ENCODE peak calls at places on chromosome 11, in five cellular contexts. N is activated effector memory CD4-positive, alpha-beta T cell treated with anti-CD3 and anti-CD28 coated beads, Interleukin-2, amount 50 U/mL, for 16 hours; A is KBM-7; G is T-helper 1 cell; Q is ELR. X is an unnamed sample.
A peak's percentile ranks its signal among the peaks of the same experiment; 100 is the strongest.

GRCh38 chr11:86990520-86990919 is 35.3 kb upstream of the FZD4 start:
- DNase-seq in N (no peak), G (no peak), Q (peak; percentile 66), A (no peak), X (no peak)

GRCh38 chr11:134637091-134638015 is 225.3 kb upstream of the B3GAT1 start:
- DNase-seq in G (no peak), A (no peak), Q (no peak), N (no peak), X (peak; percentile 17)

GRCh38 chr11:17207317-17208256 is at the start of gene PIK3C2A:
- DNase-seq in N (peak; percentile 98), Q (peak; percentile 96), G (peak; percentile 93), A (peak; percentile 93), X (peak; percentile 99)

GRCh38 chr11:61499816-61500491 is 8.6 kb upstream of the LRRC10B start:
- DNase-seq in G (no peak), N (no peak), Q (no peak), A (no peak), X (no peak)

GRCh38 chr11:10394229-10395100 is 60.6 kb upstream of the AMPD3 start:
- DNase-seq in Q (peak; percentile 92), N (no peak), A (no peak), G (no peak), X (no peak)

GRCh38 chr11:113184498-113184897 is 129.9 kb upstream of the TTC12 start:
- DNase-seq in Q (peak; percentile 98), G (no peak), N (no peak), A (no peak), X (no peak)

GRCh38 chr11:16252373-16252772 is 104.0 kb downstream of the SOX6 start:
- DNase-seq in N (no peak), A (no peak), Q (no peak), G (no peak), X (no peak)

GRCh38 chr11:74950374-74950969 is 1.4 kb downstream of the SPCS2 start:
- DNase-seq in Q (no peak), A (peak; percentile 40), N (no peak), G (no peak), X (no peak)

GRCh38 chr11:802693-803466 is 2.2 kb downstream of the PIDD1 start:
- DNase-seq in Q (no peak), A (no peak), N (no peak), G (no peak), X (no peak)

GRCh38 chr11:3165916-3166267 is 782 bp upstream of the OSBPL5 start:
- DNase-seq in N (no peak), A (no peak), G (no peak), Q (no peak), X (no peak)

GRCh38 chr11:119222308-119222707 is 16.2 kb downstream of the CBL start:
- DNase-seq in Q (peak; percentile 45), A (no peak), G (no peak), N (no peak), X (no peak)

GRCh38 chr11:16981651-16982194 is 32.5 kb downstream of the PLEKHA7 start:
- DNase-seq in G (no peak), N (no peak), Q (peak; percentile 8), A (no peak), X (no peak)

GRCh38 chr11:107999759-108000455 is 8.8 kb upstream of the CUL5 start:
- DNase-seq in Q (peak; percentile 72), N (no peak), G (peak; percentile 20), A (peak; percentile 74), X (no peak)

X was measured in cardiac septum.